ENCODE peak calls at places on chromosomes 6 and 20, in eight cellular contexts. H is HS-5; E is heart right ventricle; X is WTC11; D is activated T-helper 9 cell treated with anti-CD3 and anti-CD28 coated beads, Interleukin-2, amount 50 U/mL, for 16 hours; K is iPS DF 19.7; N is GM19239; G is endothelial cell of umbilical vein. M is an unnamed sample.

GRCh38 chr20:3193806-3194616 is 10.5 kb downstream of the DDRGK1 start:
- DNase-seq in H (no peak), E (no peak), X (no peak), D (no peak), K (no peak), N (no peak), G (no peak), M (no peak)

GRCh38 chr6:147381734-147382133 is 126.8 kb upstream of the SAMD5 start:
- DNase-seq in H (peak), E (no peak), X (no peak), D (no peak), K (no peak), N (no peak), G (no peak), M (peak)

GRCh38 chr20:10637563-10637962 is 36.2 kb downstream of the JAG1 start:
- DNase-seq in H (no peak), E (no peak), X (peak), D (no peak), K (peak), N (no peak), G (peak), M (no peak)

GRCh38 chr6:55839080-55839479 is 36.3 kb downstream of the BMP5 start:
- DNase-seq in H (no peak), E (no peak), X (no peak), D (no peak), K (no peak), N (no peak), G (no peak), M (no peak)

GRCh38 chr6:408599-409102 is 17.1 kb downstream of the IRF4 start:
- DNase-seq in H (no peak), E (peak), X (peak), D (no peak), K (no peak), N (no peak), G (peak), M (no peak)

GRCh38 chr6:154653385-154653784 is 79.8 kb upstream of the SCAF8 start:
- DNase-seq in H (no peak), E (no peak), X (no peak), D (no peak), K (no peak), N (no peak), G (no peak), M (no peak)

GRCh38 chr6:392441-393390 is 1.2 kb downstream of the IRF4 start:
- DNase-seq in H (no peak), E (no peak), X (peak), D (peak), K (no peak), N (no peak), G (no peak), M (no peak)

GRCh38 chr6:27495386-27496135 is 22.7 kb upstream of the ZNF184 start:
- DNase-seq in H (peak), E (peak), X (peak), D (peak), K (no peak), N (no peak), G (peak), M (no peak)

GRCh38 chr6:160791981-160792418 is 90.0 kb downstream of the PLG start:
- DNase-seq in H (no peak), E (no peak), X (no peak), D (no peak), K (no peak), N (no peak), G (no peak), M (no peak)

GRCh38 chr20:56362833-56363413 is 4.1 kb downstream of the FAM210B start:
- DNase-seq in H (no peak), E (no peak), X (no peak), D (no peak), K (no peak), N (no peak), G (peak), M (no peak)

GRCh38 chr20:36313476-36313875 is 7.3 kb downstream of the DLGAP4 start:
- DNase-seq in H (no peak), E (no peak), X (peak), D (no peak), K (no peak), N (no peak), G (no peak), M (no peak)

GRCh38 chr6:4134841-4135664 is at the start of gene ECI2:
- DNase-seq in H (peak), E (peak), X (peak), D (peak), K (no peak), N (peak), G (peak), M (no peak)

GRCh38 chr20:50561379-50562078 is 51.3 kb downstream of the PTPN1 start:
- DNase-seq in H (peak), E (no peak), X (no peak), D (peak), K (no peak), N (no peak), G (peak), M (peak)

GRCh38 chr6:161393839-161394364 is 120.0 kb upstream of the AGPAT4 start:
- DNase-seq in H (peak), E (no peak), X (no peak), D (peak), K (peak), N (peak), G (peak), M (peak)

GRCh38 chr6:11702039-11702795 is 76.4 kb downstream of the ADTRP start:
- DNase-seq in H (no peak), E (no peak), X (no peak), D (no peak), K (no peak), N (no peak), G (no peak), M (no peak)

GRCh38 chr6:10862361-10862760 is 19.5 kb downstream of the GCM2 start:
- DNase-seq in H (no peak), E (no peak), X (no peak), D (no peak), K (no peak), N (no peak), G (no peak), M (no peak)

GRCh38 chr6:61940919-61941318 is 345.1 kb downstream of the KHDRBS2 start:
- DNase-seq in H (no peak), E (no peak), X (no peak), D (no peak), K (no peak), N (no peak), G (no peak), M (no peak)

GRCh38 chr6:34386316-34387137 is 5.9 kb downstream of the NUDT3 start:
- DNase-seq in H (peak), E (no peak), X (no peak), D (no peak), K (no peak), N (no peak), G (peak), M (peak)

GRCh38 chr20:44981736-44982406 is 15.6 kb downstream of the STK4 start:
- DNase-seq in H (no peak), E (no peak), X (no peak), D (no peak), K (no peak), N (no peak), G (no peak), M (no peak)

GRCh38 chr20:4814696-4815252 is 93.1 kb downstream of the PRND start:
- DNase-seq in H (no peak), E (no peak), X (no peak), D (peak), K (no peak), N (no peak), G (peak), M (no peak)

M was measured in non-pigmented ciliary epithelial cell.